ENCODE peak calls at places on chromosomes 16 and 17, in seven cellular contexts. Z is hypothalamus, O is upper lobe of right lung, E is non-pigmented ciliary epithelial cell, D is H1, A is suprapubic skin, I is DMS53. P is an unnamed sample.
A peak's percentile ranks its signal among the peaks of the same experiment; 100 is the strongest.

GRCh38 chr16:14502932-14503741 is 126.9 kb downstream of the PARN start:
- DNase-seq in O (no peak), Z (no peak), D (no peak), A (no peak), I (peak; percentile 8), E (peak; percentile 59), P (no peak)

GRCh38 chr17:7167832-7168231 is 11.3 kb downstream of the ASGR1 start:
- DNase-seq in E (no peak), Z (no peak), D (no peak), O (no peak), A (no peak), I (no peak), P (peak; percentile 11)

GRCh38 chr17:43024407-43025289 is at the start of gene RND2:
- DNase-seq in E (peak; percentile 88), O (peak; percentile 91), Z (peak; percentile 89), D (peak; percentile 93), I (peak; percentile 99), A (peak; percentile 94), P (peak; percentile 96)

GRCh38 chr16:26762596-26762995 is 304.1 kb upstream of the C16orf82 start:
- DNase-seq in D (no peak), O (no peak), I (no peak), Z (no peak), E (no peak), A (no peak), P (no peak)

GRCh38 chr17:7858487-7858832 is 657 bp downstream of the CYB5D1 start:
- DNase-seq in D (no peak), I (peak; percentile 89), A (peak; percentile 82), O (peak; percentile 72), E (no peak), Z (no peak), P (peak; percentile 86)

GRCh38 chr16:17305694-17306093 is 165.1 kb downstream of the XYLT1 start:
- DNase-seq in D (no peak), E (no peak), I (no peak), Z (no peak), A (no peak), O (no peak), P (no peak)

GRCh38 chr17:305090-305976 is 47.3 kb downstream of the RPH3AL start:
- DNase-seq in A (no peak), I (no peak), O (no peak), D (no peak), E (no peak), Z (no peak), P (peak; percentile 80)

GRCh38 chr16:84585886-84586285 is 32.0 kb downstream of the COTL1 start:
- DNase-seq in E (no peak), Z (peak; percentile 79), O (no peak), A (no peak), D (peak; percentile 38), I (peak; percentile 14), P (no peak)

GRCh38 chr17:76458580-76459490 is 5.9 kb upstream of the UBE2O start:
- DNase-seq in I (peak; percentile 69), Z (no peak), E (no peak), A (no peak), O (peak; percentile 77), D (peak; percentile 79), P (no peak)

GRCh38 chr16:2804728-2805127 is 6.5 kb downstream of the PRSS41 start:
- DNase-seq in A (peak; percentile 28), I (no peak), Z (no peak), D (no peak), E (no peak), O (peak; percentile 48), P (no peak)

GRCh38 chr16:28179354-28179753 is 32.4 kb downstream of the XPO6 start:
- DNase-seq in Z (no peak), A (no peak), E (no peak), O (no peak), I (no peak), D (no peak), P (no peak)

GRCh38 chr17:37696366-37696765 is 48.5 kb downstream of the HNF1B start:
- DNase-seq in Z (no peak), O (no peak), D (no peak), I (no peak), E (no peak), A (no peak), P (no peak)

GRCh38 chr17:46876353-46876887 is 25.0 kb downstream of the WNT9B start:
- DNase-seq in Z (no peak), E (no peak), O (no peak), I (peak; percentile 99), A (no peak), D (no peak), P (no peak)

GRCh38 chr16:67326472-67327309 is at the start of the genes KCTD19 and LRRC36:
- DNase-seq in D (peak; percentile 73), O (peak; percentile 91), I (peak; percentile 78), Z (peak; percentile 16), A (peak; percentile 77), E (no peak), P (peak; percentile 86)

P was measured in posterior vena cava.